ENCODE peak calls at places on chromosome 18, in seven cellular contexts. T, B, C, E, U, V and I are unnamed samples.

GRCh38 chr18:8288447-8289213 is 320.6 kb upstream of the RAB12 start:
- DNase-seq in T (no peak), B (no peak), C (no peak), E (no peak), U (no peak), V (no peak), I (no peak)

GRCh38 chr18:3248670-3249359 is 1.2 kb downstream of the MYL12A start:
- DNase-seq in T (no peak), B (no peak), C (no peak), E (no peak), U (peak; percentile 57), V (no peak), I (peak; percentile 38)

GRCh38 chr18:62081248-62081647 is 105.6 kb downstream of the PIGN start:
- DNase-seq in T (no peak), B (no peak), C (no peak), E (no peak), U (no peak), V (no peak), I (no peak)

GRCh38 chr18:38545071-38545470 is 979.5 kb upstream of the CELF4 start:
- DNase-seq in T (no peak), B (no peak), C (no peak), E (no peak), U (no peak), V (no peak), I (no peak)

GRCh38 chr18:23487738-23488625 is 15.3 kb upstream of the RMC1 start:
- DNase-seq in T (no peak), B (no peak), C (no peak), E (no peak), U (peak; percentile 23), V (peak; percentile 81), I (no peak)

GRCh38 chr18:4130734-4131719 is 324.1 kb downstream of the DLGAP1 start:
- DNase-seq in T (no peak), B (no peak), C (no peak), E (no peak), U (no peak), V (no peak), I (no peak)

GRCh38 chr18:22999212-22999611 is 66.1 kb downstream of the RBBP8 start:
- DNase-seq in T (no peak), B (no peak), C (no peak), E (peak; percentile 4), U (no peak), V (no peak), I (no peak)

GRCh38 chr18:50780144-50780543 is 39.7 kb downstream of the MRO start:
- DNase-seq in T (no peak), B (no peak), C (no peak), E (no peak), U (no peak), V (no peak), I (no peak)

GRCh38 chr18:22683196-22683676 is 249.9 kb upstream of the RBBP8 start:
- DNase-seq in T (no peak), B (peak; percentile 49), C (peak; percentile 24), E (peak; percentile 26), U (peak; percentile 95), V (peak; percentile 68), I (no peak)

GRCh38 chr18:74836296-74837139 is 238.8 kb downstream of the ZNF407 start:
- DNase-seq in T (no peak), B (no peak), C (no peak), E (peak; percentile 30), U (peak; percentile 25), V (no peak), I (no peak)

GRCh38 chr18:36692331-36692730 is 136.5 kb downstream of the TPGS2 start:
- DNase-seq in T (no peak), B (peak; percentile 88), C (no peak), E (no peak), U (no peak), V (no peak), I (no peak)

GRCh38 chr18:73318732-73319479 is 451.1 kb upstream of the NETO1 start:
- DNase-seq in T (no peak), B (no peak), C (no peak), E (no peak), U (no peak), V (no peak), I (no peak)

DNA sequence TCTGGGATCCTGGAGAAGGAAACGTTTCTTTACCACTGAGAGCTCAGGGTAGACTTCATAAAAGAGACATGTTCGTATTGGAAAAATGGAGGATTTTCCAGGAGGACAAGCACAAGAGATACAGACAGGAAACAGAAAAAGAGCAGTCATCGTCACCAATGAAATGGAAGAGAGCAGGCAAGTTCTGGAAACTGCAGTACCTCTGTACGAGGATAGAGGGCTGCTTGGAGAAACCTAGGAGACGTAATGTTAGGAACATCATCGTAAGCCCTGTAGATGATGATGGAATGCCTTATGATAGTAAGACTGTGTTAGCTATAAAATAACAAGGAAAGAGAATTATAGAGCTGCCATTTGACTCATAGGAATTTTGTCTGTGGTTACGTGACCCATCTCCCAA is 121.1 kb upstream of the KLHL14 start:
- DNase-seq in T (no peak), B (no peak), C (no peak), E (no peak), U (no peak), V (no peak), I (no peak)
- TF ChIP-seq CTCF in T (peak; percentile 18), B (peak; percentile 3), C (no peak), E (peak; percentile 40), U (no peak), V (no peak), I (no peak)

GRCh38 chr18:57436193-57436964 is 1.2 kb downstream of the ONECUT2 start:
- DNase-seq in T (no peak), B (no peak), C (no peak), E (no peak), U (no peak), V (peak; percentile 75), I (no peak)
- H3K4me3 ChIP-seq in T (no peak overlapping the region), B (no peak overlapping the region), C (peak overlapping the region; percentile 54), E (peak overlapping the region; percentile 69), U (no peak overlapping the region), V (no peak overlapping the region), I (no peak overlapping the region)

GRCh38 chr18:48951448-48952286 is 902 bp upstream of the SMAD7 start:
- DNase-seq in T (no peak), B (no peak), C (peak; percentile 64), E (peak; percentile 73), U (peak; percentile 90), V (peak; percentile 95), I (peak; percentile 90)
- TF ChIP-seq CTCF in T (no peak), B (no peak), C (peak; percentile 28), E (no peak), U (no peak), V (peak; percentile 15), I (no peak)

DNA sequence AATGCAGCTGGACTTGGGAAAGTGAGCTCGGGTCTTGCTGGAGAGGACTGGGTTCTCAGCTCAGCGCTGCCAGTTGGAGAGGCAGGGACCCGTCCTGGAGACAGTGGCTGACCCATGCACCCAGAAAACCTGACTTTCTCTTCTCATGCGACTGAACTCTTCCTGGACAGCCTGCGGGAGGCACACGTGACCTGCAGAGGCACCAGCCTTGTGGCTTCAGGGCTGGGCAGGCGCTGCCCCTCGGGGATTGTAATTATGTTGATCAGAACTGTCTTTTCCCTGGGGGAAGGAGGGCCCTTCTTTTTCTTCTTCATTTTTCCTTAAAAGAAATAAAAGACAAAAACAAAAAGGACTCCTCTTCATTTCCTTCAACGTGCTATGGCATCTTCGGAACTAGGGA is 198.1 kb downstream of the VAPA start:
- DNase-seq in T (no peak), B (no peak), C (no peak), E (no peak), U (no peak), V (no peak), I (no peak)
- H3K4me3 ChIP-seq in T (no peak overlapping the region), B (no peak overlapping the region), C (no peak overlapping the region), E (no peak overlapping the region), U (no peak overlapping the region), V (no peak overlapping the region), I (no peak overlapping the region)

GRCh38 chr18:13548106-13548819 is 178.1 kb downstream of the FAM210A start:
- DNase-seq in T (no peak), B (no peak), C (no peak), E (no peak), U (no peak), V (no peak), I (no peak)
- TF ChIP-seq CTCF in T (no peak), B (peak; percentile 10), C (no peak), E (peak; percentile 28), U (no peak), V (no peak), I (no peak)

GRCh38 chr18:70290482-70291294 is 1.8 kb downstream of the SOCS6 start:
- DNase-seq in T (no peak), B (no peak), C (no peak), E (no peak), U (no peak), V (no peak), I (no peak)
- H3K4me3 ChIP-seq in T (peak overlapping the region; percentile 75), B (peak overlapping the region; percentile 74), C (peak overlapping the region; percentile 78), E (peak overlapping the region; percentile 94), U (peak overlapping the region; percentile 80), V (no peak overlapping the region), I (peak overlapping the region; percentile 69)

GRCh38 chr18:54192900-54193299 is 31.6 kb downstream of the MBD2 start:
- DNase-seq in T (no peak), B (no peak), C (no peak), E (no peak), U (no peak), V (no peak), I (no peak)
- TF ChIP-seq CTCF in T (no peak), B (no peak), C (no peak), E (no peak), U (no peak), V (no peak), I (no peak)

GRCh38 chr18:58540381-58540943 is 88.4 kb downstream of the ALPK2 start:
- DNase-seq in T (no peak), B (no peak), C (no peak), E (no peak), U (no peak), V (no peak), I (no peak)
- H3K4me3 ChIP-seq in T (no peak overlapping the region), B (no peak overlapping the region), C (no peak overlapping the region), E (no peak overlapping the region), U (no peak overlapping the region), V (no peak overlapping the region), I (no peak overlapping the region)

DNA sequence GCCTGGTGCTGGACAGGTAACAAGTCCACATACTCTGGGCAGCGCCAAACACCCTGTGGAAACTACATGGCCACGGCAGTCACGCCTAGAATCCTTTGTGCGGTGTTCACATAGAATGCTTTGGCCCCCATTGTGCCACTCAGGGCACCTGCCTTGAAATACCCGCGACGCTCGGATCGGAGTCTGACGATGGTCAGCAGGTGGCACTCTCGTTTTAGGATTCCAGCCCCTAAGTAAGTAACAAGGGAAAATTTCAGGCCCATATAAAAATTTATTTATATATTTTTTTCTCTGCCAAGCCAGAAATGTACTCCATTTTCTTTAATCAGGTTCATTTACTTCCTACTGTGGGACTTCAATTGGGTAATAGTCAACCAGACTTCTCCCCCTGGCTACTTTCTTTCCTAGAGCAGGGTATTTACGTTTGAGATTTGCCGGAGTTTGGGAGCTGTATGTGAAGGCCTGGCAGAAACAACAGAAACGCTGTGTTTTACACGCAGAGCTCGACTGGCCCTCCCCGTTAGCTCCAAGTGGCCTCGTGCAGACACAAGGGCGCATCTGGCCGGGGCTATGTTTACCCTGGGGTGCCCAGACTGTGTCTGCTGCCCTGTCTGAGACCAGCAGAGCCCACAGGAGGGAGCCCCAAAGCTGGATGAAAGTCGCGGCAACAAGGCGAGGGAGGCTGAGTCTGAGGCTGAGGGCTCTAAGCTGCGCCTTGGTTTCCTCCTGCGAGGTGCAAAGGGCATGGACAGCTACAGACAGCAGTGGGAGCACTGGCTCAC is 41.6 kb downstream of the LRRC30 start:
- DNase-seq in T (no peak), B (peak; percentile 31), C (peak; percentile 59), E (peak; percentile 50), U (peak; percentile 37), V (peak; percentile 81), I (peak; percentile 22)
- TF ChIP-seq CTCF in T (no peak), B (peak; percentile 53), C (peak; percentile 45), E (peak; percentile 67), U (peak; percentile 33), V (peak; percentile 52), I (peak; percentile 30)